ENCODE peak calls at places on chromosomes 2 and 18, in six cellular contexts. H, G, V, R, Z and E are unnamed samples.

GRCh38 chr2:151071382-151071781 is 190.3 kb downstream of the RBM43 start:
- DNase-seq in H (no peak), G (peak), V (no peak), R (no peak), Z (peak), E (peak)

GRCh38 chr18:70195852-70196434 is 9.5 kb downstream of the RTTN start:
- DNase-seq in H (peak), G (peak), V (no peak), R (no peak), Z (peak), E (peak)

GRCh38 chr2:215137741-215138340 is 585 bp downstream of the ABCA12 start:
- DNase-seq in H (no peak), G (no peak), V (no peak), R (no peak), Z (peak), E (peak)

GRCh38 chr2:74895031-74895425 is 61.1 kb downstream of the HK2 start:
- DNase-seq in H (no peak), G (no peak), V (no peak), R (no peak), Z (no peak), E (no peak)

GRCh38 chr2:131659168-131659572 is 131.5 kb downstream of the CCDC74A start:
- DNase-seq in H (no peak), G (peak), V (no peak), R (no peak), Z (peak), E (peak)

GRCh38 chr2:96131818-96132745 is 6.2 kb downstream of the ASTL start:
- DNase-seq in H (no peak), G (no peak), V (no peak), R (peak), Z (no peak), E (no peak)

GRCh38 chr2:173903611-173904394 is 61.4 kb downstream of the SP3 start:
- DNase-seq in H (no peak), G (no peak), V (no peak), R (no peak), Z (no peak), E (peak)

GRCh38 chr2:3620834-3621233 is 25.9 kb downstream of the COLEC11 start:
- DNase-seq in H (no peak), G (no peak), V (no peak), R (no peak), Z (no peak), E (peak)

GRCh38 chr2:98473995-98474780 is 29.5 kb downstream of the INPP4A start:
- DNase-seq in H (no peak), G (no peak), V (no peak), R (no peak), Z (no peak), E (no peak)

GRCh38 chr2:176149484-176150337 is 1.6 kb upstream of the HOXD4 start:
- DNase-seq in H (no peak), G (no peak), V (no peak), R (no peak), Z (no peak), E (no peak)

GRCh38 chr2:159904565-159905281 is 106.7 kb upstream of the CD302 start:
- DNase-seq in H (peak), G (peak), V (no peak), R (peak), Z (no peak), E (no peak)

GRCh38 chr2:192687000-192687399 is 492.3 kb upstream of the TMEFF2 start:
- DNase-seq in H (no peak), G (no peak), V (no peak), R (no peak), Z (no peak), E (no peak)

GRCh38 chr18:22191986-22192385 is 22.6 kb downstream of the GATA6 start:
- DNase-seq in H (no peak), G (no peak), V (no peak), R (no peak), Z (no peak), E (no peak)

GRCh38 chr2:223536546-223536945 is 65.6 kb downstream of the SCG2 start:
- DNase-seq in H (no peak), G (no peak), V (no peak), R (no peak), Z (no peak), E (no peak)

GRCh38 chr2:152718909-152719645 is 657 bp downstream of the ARL6IP6 start:
- DNase-seq in H (peak), G (peak), V (no peak), R (no peak), Z (peak), E (peak)

GRCh38 chr2:179842498-179843153 is 18.8 kb downstream of the ZNF385B start:
- DNase-seq in H (no peak), G (no peak), V (no peak), R (no peak), Z (peak), E (peak)

GRCh38 chr18:23641143-23641720 is 21.5 kb downstream of the ANKRD29 start:
- DNase-seq in H (no peak), G (no peak), V (no peak), R (no peak), Z (no peak), E (no peak)

GRCh38 chr2:239143858-239144712 is 256.7 kb downstream of the HDAC4 start:
- DNase-seq in H (no peak), G (peak), V (no peak), R (peak), Z (peak), E (peak)

GRCh38 chr2:53508667-53509066 is 258.9 kb upstream of the CHAC2 start:
- DNase-seq in H (no peak), G (no peak), V (no peak), R (no peak), Z (no peak), E (no peak)

GRCh38 chr2:70385966-70386595 is 84.2 kb upstream of the FAM136A start:
- DNase-seq in H (no peak), G (no peak), V (no peak), R (no peak), Z (no peak), E (peak)

GRCh38 chr2:236014408-236015131 is 153.6 kb downstream of the GBX2 start:
- DNase-seq in H (no peak), G (no peak), V (no peak), R (no peak), Z (peak), E (no peak)

GRCh38 chr18:21243041-21243431 is 1.0 kb downstream of the GREB1L start:
- DNase-seq in H (no peak), G (peak), V (no peak), R (no peak), Z (no peak), E (peak)

GRCh38 chr2:147715807-147716206 is 129.0 kb upstream of the ACVR2A start:
- DNase-seq in H (no peak), G (no peak), V (peak), R (no peak), Z (no peak), E (peak)

GRCh38 chr2:195252018-195252417 is 405.0 kb upstream of the SLC39A10 start:
- DNase-seq in H (no peak), G (no peak), V (no peak), R (no peak), Z (no peak), E (no peak)
- TF ChIP-seq CTCF in H (no peak), G (no peak), V (no peak), R (no peak), Z (no peak), E (no peak)

GRCh38 chr2:222174450-222174849 is 124.3 kb downstream of the PAX3 start:
- DNase-seq in H (no peak), G (no peak), V (no peak), R (no peak), Z (no peak), E (no peak)

GRCh38 chr2:222167762-222168161 is 131.0 kb downstream of the PAX3 start:
- DNase-seq in H (no peak), G (no peak), V (no peak), R (no peak), Z (no peak), E (no peak)

GRCh38 chr2:222169346-222169745 is 129.5 kb downstream of the PAX3 start:
- DNase-seq in H (no peak), G (no peak), V (peak), R (no peak), Z (peak), E (peak)
- H3K4me3 ChIP-seq in H (no peak), G (no peak), V (no peak), R (no peak), Z (no peak), E (no peak)

GRCh38 chr2:17652681-17653080 is 100.9 kb downstream of the SMC6 start:
- DNase-seq in H (peak), G (no peak), V (no peak), R (no peak), Z (no peak), E (no peak)
- TF ChIP-seq CTCF in H (no peak), G (no peak), V (no peak), R (no peak), Z (no peak), E (no peak)

GRCh38 chr2:217941339-217941738 is 61.5 kb downstream of the TNS1 start:
- DNase-seq in H (no peak), G (no peak), V (no peak), R (no peak), Z (no peak), E (peak)
- H3K4me3 ChIP-seq in H (peak), G (peak), V (no peak), R (no peak), Z (no peak), E (peak)